ENCODE peak calls at places on chromosome 10, in five cellular contexts. O is stomach; C is K562; Y is activated CD8-positive, alpha-beta memory T cell treated with anti-CD3 and anti-CD28 coated beads for 48 hours; W is PC-3. N is an unnamed sample.

GRCh38 chr10:2972216-2972615 is 95.1 kb upstream of the PFKP start:
- DNase-seq in Y (no peak), W (no peak), C (no peak), O (no peak), N (no peak)

GRCh38 chr10:118792501-118792900 is 37.7 kb upstream of the CACUL1 start:
- DNase-seq in C (no peak), Y (no peak), W (peak; percentile 14), O (no peak), N (peak; percentile 41)

GRCh38 chr10:6237189-6237496 is 34.4 kb downstream of the PFKFB3 start:
- DNase-seq in W (no peak), O (no peak), C (no peak), Y (no peak), N (no peak)

GRCh38 chr10:132912685-132913558 is 29.4 kb downstream of the CFAP46 start:
- DNase-seq in Y (no peak), W (no peak), O (no peak), C (no peak), N (no peak)

GRCh38 chr10:3099291-3100092 is 32.1 kb downstream of the PFKP start:
- DNase-seq in W (no peak), O (no peak), C (no peak), Y (no peak), N (no peak)

GRCh38 chr10:11225935-11226334 is 208.3 kb downstream of the CELF2 start:
- DNase-seq in W (no peak), O (no peak), Y (no peak), C (peak; percentile 33), N (peak; percentile 48)

GRCh38 chr10:92420554-92421275 is 129.7 kb downstream of the MARCHF5 start:
- DNase-seq in O (no peak), Y (no peak), W (no peak), C (no peak), N (no peak)

GRCh38 chr10:60536529-60537114 is 146.9 kb upstream of the ANK3 start:
- DNase-seq in W (peak; percentile 98), Y (no peak), O (no peak), C (no peak), N (no peak)

GRCh38 chr10:97463363-97464132 is 17.6 kb downstream of the ZDHHC16 start:
- DNase-seq in Y (no peak), C (peak; percentile 38), O (peak; percentile 59), W (peak; percentile 72), N (no peak)

GRCh38 chr10:124524991-124525653 is 63.5 kb downstream of the LHPP start:
- DNase-seq in C (no peak), O (peak; percentile 54), W (peak; percentile 4), Y (no peak), N (no peak)

GRCh38 chr10:14004536-14004935 is 326.2 kb downstream of the FRMD4A start:
- DNase-seq in W (peak; percentile 64), Y (no peak), C (no peak), O (no peak), N (no peak)

GRCh38 chr10:79490400-79491081 is 21.8 kb upstream of the EIF5AL1 start:
- DNase-seq in C (peak; percentile 42), Y (no peak), O (no peak), W (peak; percentile 47), N (no peak)

GRCh38 chr10:45461034-45461433 is 87.0 kb downstream of the ALOX5 start:
- DNase-seq in O (no peak), W (no peak), C (no peak), Y (no peak), N (no peak)

GRCh38 chr10:11335167-11335652 is 276.2 kb downstream of the USP6NL start:
- DNase-seq in C (no peak), O (no peak), W (no peak), Y (no peak), N (no peak)

GRCh38 chr10:52212802-52213510 is 101.1 kb upstream of the DKK1 start:
- DNase-seq in O (no peak), W (no peak), Y (no peak), C (no peak), N (no peak)

GRCh38 chr10:120979435-120980315 is 128.5 kb downstream of the WDR11 start:
- DNase-seq in O (peak; percentile 78), C (no peak), Y (no peak), W (no peak), N (peak; percentile 49)

GRCh38 chr10:24784923-24785322 is 61.2 kb upstream of the ARHGAP21 start:
- DNase-seq in O (no peak), W (peak; percentile 1), Y (no peak), C (no peak), N (no peak)

GRCh38 chr10:123930340-123931001 is 38.9 kb upstream of the CPXM2 start:
- DNase-seq in Y (no peak), C (no peak), W (no peak), O (peak; percentile 30), N (no peak)

GRCh38 chr10:9869185-9869584 is 1148.5 kb upstream of the CELF2 start:
- DNase-seq in C (no peak), O (no peak), Y (no peak), W (no peak), N (no peak)

GRCh38 chr10:95242581-95243317 is 48.1 kb downstream of the PDLIM1 start:
- DNase-seq in W (peak; percentile 73), Y (no peak), O (peak; percentile 61), C (no peak), N (no peak)

GRCh38 chr10:19966751-19967150 is 150.5 kb downstream of the PLXDC2 start:
- DNase-seq in C (no peak), Y (no peak), O (no peak), W (no peak), N (no peak)

GRCh38 chr10:6755891-6756460 is 175.9 kb upstream of the PRKCQ start:
- DNase-seq in C (no peak), O (no peak), Y (no peak), W (no peak), N (no peak)

GRCh38 chr10:61286695-61287094 is 166.5 kb downstream of the TMEM26 start:
- DNase-seq in W (no peak), C (no peak), O (no peak), Y (no peak), N (no peak)

GRCh38 chr10:123800299-123800698 is 91.3 kb downstream of the CPXM2 start:
- DNase-seq in C (peak; percentile 53), O (no peak), W (no peak), Y (no peak), N (no peak)

GRCh38 chr10:77643795-77644468 is 6.3 kb upstream of the KCNMA1 start:
- DNase-seq in C (peak; percentile 61), Y (no peak), W (peak; percentile 98), O (peak; percentile 40), N (no peak)

GRCh38 chr10:111830360-111830759 is 353.2 kb downstream of the GPAM start:
- DNase-seq in Y (no peak), O (no peak), C (no peak), W (no peak), N (no peak)

GRCh38 chr10:91665842-91666241 is 33.0 kb upstream of the PPP1R3C start:
- DNase-seq in C (no peak), O (no peak), W (no peak), Y (no peak), N (no peak)

GRCh38 chr10:34178756-34179155 is 636.3 kb downstream of the PARD3 start:
- DNase-seq in O (no peak), C (no peak), W (no peak), Y (no peak), N (no peak)

GRCh38 chr10:80713398-80713928 is 175.8 kb downstream of the SH2D4B start:
- DNase-seq in W (no peak), O (no peak), Y (no peak), C (no peak), N (no peak)

GRCh38 chr10:102243304-102243703 is 2.0 kb upstream of the PITX3 start:
- DNase-seq in Y (no peak), O (no peak), C (no peak), W (peak; percentile 70), N (no peak)

GRCh38 chr10:119416855-119417254 is 125.7 kb downstream of the RGS10 start:
- DNase-seq in O (peak; percentile 82), W (peak; percentile 58), Y (peak; percentile 50), C (peak; percentile 65), N (peak; percentile 81)

GRCh38 chr10:96049340-96049739 is 6.0 kb downstream of the CCNJ start:
- DNase-seq in O (no peak), C (no peak), Y (no peak), W (no peak), N (no peak)

GRCh38 chr10:17282311-17282710 is 54.3 kb downstream of the VIM start:
- DNase-seq in Y (no peak), C (no peak), W (no peak), O (no peak), N (no peak)